ENCODE peak calls at places on chromosomes 7 and 10, in eight cellular contexts. L is tibial artery; M is G401; E is NCI-H2029 treated with DMSO at 0.1 percent for 48 hours; U is mammary epithelial cell; N is brain microvascular endothelial cell; P is CD8-positive, alpha-beta memory T cell; D is T47D. X is an unnamed sample.

GRCh38 chr10:44949915-44950314 is 9.7 kb upstream of the RASSF4 start:
- DNase-seq in N (no peak), L (no peak), U (no peak), P (no peak), E (no peak), M (no peak), D (no peak), X (no peak)

GRCh38 chr10:95693331-95693667 is 428 bp downstream of the TCTN3 start:
- DNase-seq in N (no peak), P (no peak), D (no peak), L (no peak), M (peak), E (no peak), U (no peak), X (no peak)

GRCh38 chr10:86294346-86295265 is 72.0 kb downstream of the GRID1 start:
- DNase-seq in N (no peak), E (no peak), P (no peak), D (no peak), U (no peak), L (no peak), M (no peak), X (no peak)

GRCh38 chr10:132735923-132736391 is 50.0 kb downstream of the NKX6-2 start:
- DNase-seq in D (no peak), N (no peak), M (no peak), U (no peak), E (no peak), L (no peak), P (no peak), X (no peak)

GRCh38 chr7:76233538-76234281 is 32.0 kb downstream of the SRRM3 start:
- DNase-seq in P (no peak), D (no peak), U (no peak), N (no peak), E (no peak), L (no peak), M (peak), X (no peak)

GRCh38 chr7:100863406-100863950 is 3.7 kb upstream of the TRIP6 start:
- DNase-seq in E (no peak), P (no peak), M (no peak), U (no peak), L (no peak), N (no peak), D (no peak), X (no peak)

GRCh38 chr10:124447741-124448466 is 1.9 kb downstream of the NKX1-2 start:
- DNase-seq in D (no peak), U (no peak), M (no peak), E (no peak), N (no peak), P (no peak), L (no peak), X (no peak)

GRCh38 chr10:95208702-95209391 is 14.8 kb downstream of the ACSM6 start:
- DNase-seq in L (no peak), N (no peak), E (no peak), U (no peak), D (no peak), P (no peak), M (no peak), X (no peak)

GRCh38 chr10:3452234-3452633 is 279.7 kb upstream of the PITRM1 start:
- DNase-seq in U (peak), N (peak), E (no peak), P (no peak), M (no peak), L (no peak), D (no peak), X (no peak)

GRCh38 chr10:93313798-93314197 is 168.3 kb downstream of the MYOF start:
- DNase-seq in D (no peak), P (no peak), E (no peak), M (no peak), U (no peak), N (peak), L (no peak), X (no peak)

GRCh38 chr10:36254191-36254590 is 612.1 kb upstream of the FZD8 start:
- DNase-seq in E (no peak), U (peak), D (no peak), L (peak), P (no peak), M (peak), N (no peak), X (no peak)

GRCh38 chr10:96587255-96588059 is 645 bp upstream of the TM9SF3 start:
- DNase-seq in L (peak), D (no peak), E (peak), U (peak), P (no peak), M (peak), N (peak), X (peak)

GRCh38 chr10:14032406-14032998 is 298.2 kb downstream of the FRMD4A start:
- DNase-seq in M (no peak), L (no peak), E (no peak), P (peak), N (no peak), U (no peak), D (no peak), X (no peak)

GRCh38 chr10:117792214-117792613 is 249.7 kb downstream of the EMX2 start:
- DNase-seq in P (no peak), E (no peak), N (no peak), M (no peak), D (no peak), U (no peak), L (no peak), X (no peak)

GRCh38 chr7:150964593-150965111 is 13.5 kb downstream of the KCNH2 start:
- DNase-seq in D (no peak), P (no peak), U (no peak), N (no peak), M (peak), E (peak), L (no peak), X (no peak)

GRCh38 chr10:60238408-60239100 is 151.1 kb downstream of the ANK3 start:
- DNase-seq in P (no peak), M (peak), U (peak), E (peak), L (no peak), N (peak), D (peak), X (no peak)

GRCh38 chr7:156640257-156640948 is at the start of gene RNF32:
- DNase-seq in M (peak), E (peak), U (peak), D (peak), L (peak), N (peak), P (peak), X (peak)

GRCh38 chr10:119852277-119852676 is 20.4 kb downstream of the MCMBP start:
- DNase-seq in N (no peak), E (no peak), M (no peak), U (no peak), L (no peak), D (no peak), P (no peak), X (no peak)

GRCh38 chr7:156640949-156641485 is 443 bp downstream of the RNF32 start:
- DNase-seq in N (peak), D (peak), P (peak), L (no peak), E (peak), U (peak), M (peak), X (peak)

GRCh38 chr10:63798599-63799498 is 277.6 kb downstream of the REEP3 start:
- DNase-seq in P (no peak), E (no peak), L (peak), M (no peak), D (no peak), U (peak), N (peak), X (no peak)

GRCh38 chr7:25829663-25830062 is 322.3 kb upstream of the NFE2L3 start:
- DNase-seq in E (no peak), M (no peak), L (no peak), P (no peak), D (no peak), N (no peak), U (no peak), X (no peak)

GRCh38 chr10:73781879-73782748 is at the start of gene CHCHD1:
- DNase-seq in P (peak), U (peak), L (peak), D (peak), E (peak), N (peak), M (peak), X (peak)

GRCh38 chr10:73860050-73860491 is 14.3 kb downstream of the CAMK2G start:
- DNase-seq in D (no peak), L (no peak), E (no peak), M (peak), U (no peak), N (no peak), P (no peak), X (no peak)

GRCh38 chr10:5873515-5873995 is 16.1 kb downstream of the ANKRD16 start:
- DNase-seq in L (peak), E (peak), P (peak), D (peak), U (peak), M (peak), N (peak), X (peak)

GRCh38 chr10:112826018-112826697 is 123.9 kb upstream of the TCF7L2 start:
- DNase-seq in P (no peak), N (no peak), U (no peak), D (no peak), E (no peak), L (no peak), M (peak), X (no peak)

GRCh38 chr7:107166702-107167426 is 1.9 kb upstream of the HBP1 start:
- DNase-seq in U (no peak), D (no peak), L (no peak), E (no peak), M (no peak), N (no peak), P (no peak), X (no peak)

GRCh38 chr10:130443236-130443635 is 307.0 kb downstream of the GLRX3 start:
- DNase-seq in P (no peak), E (no peak), M (no peak), D (no peak), U (no peak), L (no peak), N (no peak), X (no peak)

GRCh38 chr7:139776486-139777303 is 1.1 kb downstream of the HIPK2 start:
- DNase-seq in L (no peak), U (no peak), N (peak), D (peak), M (peak), E (peak), P (peak), X (no peak)

GRCh38 chr10:66604195-66604594 is 321.6 kb upstream of the LRRTM3 start:
- DNase-seq in M (no peak), D (no peak), N (no peak), L (no peak), P (no peak), E (no peak), U (no peak), X (no peak)

GRCh38 chr10:120570418-120570817 is 113.4 kb downstream of the PLPP4 start:
- DNase-seq in M (no peak), L (no peak), P (no peak), U (no peak), D (no peak), N (no peak), E (no peak), X (no peak)

GRCh38 chr10:111243126-111243525 is 166.3 kb downstream of the ADRA2A start:
- DNase-seq in N (no peak), D (no peak), E (no peak), M (no peak), L (no peak), P (no peak), U (no peak), X (no peak)

GRCh38 chr7:47889723-47890122 is 58.5 kb downstream of the PKD1L1 start:
- DNase-seq in P (no peak), M (no peak), L (no peak), N (no peak), D (no peak), E (no peak), U (no peak), X (no peak)

GRCh38 chr10:48839809-48840679 is 99.6 kb downstream of the LRRC18 start:
- DNase-seq in P (no peak), N (no peak), E (no peak), M (no peak), L (no peak), U (no peak), D (no peak), X (no peak)

GRCh38 chr7:138842111-138842510 is 44.1 kb upstream of the ATP6V0A4 start:
- DNase-seq in M (no peak), E (no peak), U (peak), L (no peak), P (no peak), N (peak), D (no peak), X (no peak)